ENCODE peak calls at places on chromosome 7, in five cellular contexts. J is PC-9, E is mammary epithelial cell, Y is heart left ventricle, S is SK-N-SH. D is an unnamed sample. For H3K27me3, the result is how much of the 10 kb centered on the place peaks cover.

GRCh38 chr7:132601783-132602182 is 25.5 kb upstream of the PLXNA4 start:
- DNase-seq in E (no peak), S (no peak), Y (no peak), J (no peak), D (no peak)

GRCh38 chr7:52639981-52640380 is 395.5 kb upstream of the POM121L12 start:
- DNase-seq in S (no peak), Y (no peak), E (no peak), J (no peak), D (no peak)

GRCh38 chr7:21773326-21773725 is 172.4 kb downstream of the CDCA7L start:
- DNase-seq in J (no peak), S (no peak), E (peak), Y (no peak), D (no peak)

GRCh38 chr7:111092406-111093160 is 1.7 kb downstream of the LRRN3 start:
- DNase-seq in S (no peak), J (no peak), Y (no peak), E (no peak), D (no peak)

GRCh38 chr7:81430150-81430549 is 339.7 kb downstream of the HGF start:
- DNase-seq in S (no peak), J (no peak), E (no peak), Y (no peak), D (no peak)

GRCh38 chr7:158472631-158473030 is 115.0 kb downstream of the PTPRN2 start:
- DNase-seq in E (no peak), Y (no peak), J (no peak), S (no peak), D (no peak)

GRCh38 chr7:47183896-47184629 is 397.8 kb downstream of the TNS3 start:
- DNase-seq in J (no peak), E (no peak), S (no peak), Y (no peak), D (no peak)

GRCh38 chr7:125878990-125879389 is 949.4 kb upstream of the POT1 start:
- DNase-seq in S (no peak), E (no peak), Y (no peak), J (no peak), D (no peak)

GRCh38 chr7:94300176-94300835 is 94.4 kb upstream of the COL1A2 start:
- DNase-seq in E (no peak), J (no peak), Y (no peak), S (no peak), D (no peak)

GRCh38 chr7:51620690-51621089 is 304.1 kb upstream of the COBL start:
- DNase-seq in Y (no peak), S (no peak), J (no peak), E (no peak), D (no peak)

GRCh38 chr7:43572516-43573049 is 10.3 kb upstream of the STK17A start:
- DNase-seq in Y (no peak), E (peak), S (no peak), J (peak), D (no peak)

GRCh38 chr7:159022238-159022993 is 122.3 kb downstream of the VIPR2 start:
- DNase-seq in Y (peak), S (no peak), J (no peak), E (no peak), D (no peak)

GRCh38 chr7:123498651-123499050 is 35.7 kb downstream of the IQUB start:
- DNase-seq in J (no peak), S (no peak), E (no peak), Y (no peak), D (no peak)

GRCh38 chr7:38681882-38682281 is 50.7 kb upstream of the AMPH start:
- DNase-seq in J (no peak), S (no peak), Y (no peak), E (no peak), D (no peak)

GRCh38 chr7:137933270-137934017 is 68.4 kb downstream of the CREB3L2 start:
- DNase-seq in J (no peak), Y (no peak), E (peak), S (peak), D (no peak)

GRCh38 chr7:54906963-54907362 is 111.9 kb upstream of the EGFR start:
- DNase-seq in J (no peak), Y (no peak), E (no peak), S (no peak), D (no peak)

GRCh38 chr7:114921636-114922150 is at the start of gene MDFIC:
- DNase-seq in S (peak), Y (no peak), E (no peak), J (no peak), D (no peak)

GRCh38 chr7:138138244-138138643 is 62.0 kb downstream of the AKR1D1 start:
- DNase-seq in J (no peak), Y (no peak), E (no peak), S (no peak), D (no peak)

GRCh38 chr7:108403597-108404217 is 52.5 kb downstream of the NRCAM start:
- DNase-seq in Y (no peak), S (peak), J (no peak), E (no peak), D (no peak)

GRCh38 chr7:82859106-82859850 is 303.4 kb downstream of the PCLO start:
- DNase-seq in Y (no peak), E (peak), J (no peak), S (no peak), D (no peak)

GRCh38 chr7:148738737-148739535 is 40.2 kb downstream of the CUL1 start:
- DNase-seq in Y (no peak), S (no peak), J (no peak), E (no peak), D (no peak)

GRCh38 chr7:34916267-34916666 is 121.0 kb downstream of the DPY19L1 start:
- DNase-seq in Y (no peak), S (no peak), J (no peak), E (no peak), D (no peak)

GRCh38 chr7:28855538-28856217 is 102.5 kb downstream of the TRIL start:
- DNase-seq in Y (no peak), S (no peak), J (peak), E (peak), D (no peak)

GRCh38 chr7:24229481-24230226 is 54.3 kb upstream of the NPY start:
- DNase-seq in J (no peak), S (peak), Y (no peak), E (no peak), D (no peak)

GRCh38 chr7:39709768-39710291 is 86.5 kb downstream of the RALA start:
- DNase-seq in J (no peak), Y (no peak), S (no peak), E (no peak), D (no peak)

GRCh38 chr7:23709081-23709746 is 805 bp upstream of the STK31 start:
- DNase-seq in J (no peak), S (no peak), E (peak), Y (no peak), D (no peak)

GRCh38 chr7:36015733-36016132 is 137.3 kb upstream of the EEPD1 start:
- DNase-seq in E (peak), S (no peak), J (peak), Y (no peak), D (no peak)

GRCh38 chr7:22255342-22255741 is 101.6 kb downstream of the RAPGEF5 start:
- DNase-seq in E (no peak), S (no peak), Y (no peak), J (no peak), D (no peak)

GRCh38 chr7:2805213-2806003 is 38.7 kb downstream of the GNA12 start:
- DNase-seq in J (no peak), S (no peak), E (no peak), Y (no peak), D (no peak)

GRCh38 chr7:157010588-157011332 is at the start of gene MNX1:
- DNase-seq in J (peak), Y (no peak), E (peak), S (peak), D (no peak)
- H3K27me3 ChIP-seq in J (under half), Y (half or more), E (under half), S (half or more), D (under half)

GRCh38 chr7:128353610-128354009 is 7.9 kb downstream of the PRRT4 start:
- DNase-seq in S (no peak), Y (no peak), E (no peak), J (no peak), D (no peak)
- H3K27me3 ChIP-seq in S (under half), Y (under half), E (under half), J (under half), D (under half)

GRCh38 chr7:155477469-155477868 is 19.5 kb downstream of the EN2 start:
- DNase-seq in S (no peak), E (no peak), J (no peak), Y (no peak), D (no peak)
- H3K27me3 ChIP-seq in S (half or more), E (under half), J (half or more), Y (under half), D (under half)

GRCh38 chr7:45149606-45150005 is 8.0 kb upstream of the RAMP3 start:
- DNase-seq in S (peak), E (no peak), Y (no peak), J (no peak), D (no peak)
- H3K27me3 ChIP-seq in S (under half), E (under half), Y (under half), J (half or more), D (under half)

GRCh38 chr7:69625798-69626197 is 27.5 kb downstream of the AUTS2 start:
- DNase-seq in E (no peak), J (no peak), Y (no peak), S (no peak), D (no peak)

GRCh38 chr7:69622014-69622818 is 23.9 kb downstream of the AUTS2 start:
- DNase-seq in S (peak), E (no peak), J (no peak), Y (no peak), D (no peak)

GRCh38 chr7:69622960-69623359 is 24.7 kb downstream of the AUTS2 start:
- DNase-seq in J (no peak), S (no peak), E (no peak), Y (no peak), D (no peak)

GRCh38 chr7:69624431-69624830 is 26.2 kb downstream of the AUTS2 start:
- DNase-seq in E (no peak), S (peak), Y (no peak), J (no peak), D (no peak)

DNA sequence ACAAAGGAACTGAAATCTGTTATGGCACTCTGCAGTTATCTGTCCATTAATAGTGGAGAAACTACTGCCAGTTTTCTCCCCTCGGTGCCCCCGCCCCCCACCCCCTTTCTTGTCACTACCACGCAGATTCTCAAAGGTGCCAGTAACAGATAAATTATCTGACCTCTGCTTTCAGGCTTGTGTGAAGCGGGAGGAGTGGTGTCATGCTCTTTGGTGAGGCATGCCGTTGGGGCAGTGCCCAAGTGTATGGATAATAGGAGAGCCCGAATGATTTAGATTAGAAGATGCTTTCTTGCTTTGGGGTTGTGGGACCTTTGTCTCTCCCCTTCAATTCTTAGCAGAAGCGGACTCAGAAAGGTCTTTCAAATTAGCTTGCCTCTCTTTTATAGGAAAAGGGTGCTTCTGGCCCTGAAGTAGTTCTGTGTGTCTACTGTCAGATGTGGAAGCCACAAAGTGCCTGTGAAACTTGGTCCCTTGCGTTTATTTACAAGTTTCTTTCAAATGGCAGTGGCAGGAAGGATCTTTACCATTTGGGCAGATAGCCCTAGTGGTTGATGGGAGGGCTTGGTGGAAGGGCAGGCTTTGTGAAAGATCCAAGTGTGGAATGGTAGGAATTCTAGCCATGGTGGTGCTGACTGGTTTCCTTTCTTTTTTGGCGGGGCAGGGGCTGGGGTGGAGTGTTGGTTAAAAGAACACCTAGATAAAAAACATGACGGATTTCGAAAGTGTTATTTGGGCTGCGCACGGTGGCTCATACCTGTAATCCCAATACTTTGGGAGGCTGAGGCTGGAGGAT is 26.8 kb downstream of the AUTS2 start:
- DNase-seq in Y (no peak), E (no peak), J (no peak), S (no peak), D (no peak)
- H3K27me3 ChIP-seq in Y (under half), E (under half), J (under half), S (under half), D (under half)

DNA sequence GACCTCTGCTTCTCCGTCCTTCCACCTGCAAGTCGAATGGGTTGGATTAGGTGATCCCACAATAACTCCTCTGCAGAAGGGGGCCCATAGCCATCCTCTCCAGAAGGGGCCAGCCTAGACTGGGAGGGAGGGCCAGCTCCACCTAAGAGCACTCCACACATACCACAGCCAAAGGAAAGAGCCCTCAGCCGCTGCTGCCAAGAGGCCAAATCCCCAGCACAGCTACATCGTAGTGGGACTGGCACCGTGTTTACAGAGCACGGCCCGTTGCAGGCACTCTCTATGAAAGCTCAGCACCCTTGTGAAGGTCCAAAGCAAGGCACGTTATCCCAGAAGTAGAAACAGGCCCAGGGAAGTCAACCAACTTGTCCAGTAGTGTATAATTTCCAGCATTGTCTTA is 5.4 kb downstream of the KCNH2 start:
- DNase-seq in J (no peak), S (no peak), E (no peak), Y (peak), D (no peak)
- H3K27me3 ChIP-seq in J (half or more), S (half or more), E (under half), Y (under half), D (under half)

DNA sequence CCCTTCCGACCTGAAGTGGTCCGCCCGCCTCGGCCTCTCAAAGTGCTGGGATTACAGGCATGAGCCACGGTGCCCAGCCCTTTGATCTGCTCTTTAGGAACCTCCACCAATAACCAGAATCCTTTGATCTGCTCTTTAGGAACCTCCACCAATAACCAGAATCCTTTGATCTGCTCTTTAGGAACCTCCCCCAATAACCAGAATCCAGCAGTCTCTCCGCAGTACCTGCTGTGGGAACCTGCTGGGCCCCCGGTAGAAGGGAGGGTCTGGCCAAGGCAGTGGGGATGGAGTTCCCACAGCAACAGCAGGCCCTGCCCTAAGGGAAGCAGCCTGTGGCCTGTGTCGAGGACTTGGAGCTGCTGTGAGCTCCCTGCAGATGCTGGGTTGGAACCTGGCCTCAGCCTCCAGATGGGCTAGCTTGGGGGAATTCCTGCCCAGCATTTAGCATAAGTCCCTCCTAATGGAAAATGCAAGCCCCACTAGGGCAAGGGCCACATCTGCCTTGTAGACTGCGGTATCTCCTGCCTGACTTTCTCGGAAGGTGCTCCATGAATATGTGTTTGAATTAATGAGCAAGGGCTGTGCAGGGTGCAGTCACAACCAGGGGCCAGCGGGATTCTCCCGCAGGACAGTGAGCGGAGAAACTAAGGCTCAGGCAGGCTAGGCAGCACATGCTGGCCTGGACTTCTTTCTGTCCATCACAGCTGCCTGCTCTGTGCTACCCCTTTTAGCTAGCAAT is 165.8 kb downstream of the UBE2H start:
- DNase-seq in S (no peak), E (no peak), Y (no peak), J (no peak), D (no peak)
- H3K27me3 ChIP-seq in S (under half), E (under half), Y (under half), J (under half), D (under half)

DNA sequence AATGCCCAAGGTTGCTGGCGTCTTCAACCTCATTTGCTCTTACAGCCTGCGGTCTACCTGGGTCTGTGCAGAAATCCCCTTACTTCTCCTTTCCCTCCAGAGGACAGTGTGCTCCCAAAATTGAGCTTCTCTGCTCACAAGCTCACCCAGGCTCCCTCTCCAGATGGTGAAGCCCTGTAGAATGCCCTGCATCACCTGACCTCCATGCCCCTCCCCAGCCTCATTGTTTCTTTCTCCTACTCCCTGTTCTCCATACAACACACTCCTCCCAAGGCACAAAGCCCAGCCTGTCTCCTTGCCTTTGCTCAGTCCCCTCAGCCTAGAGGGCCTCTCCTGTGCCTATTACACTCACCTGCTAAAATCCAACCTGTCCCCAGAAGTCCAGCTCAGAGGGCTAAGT is 3.5 kb downstream of the CRHR2 start:
- DNase-seq in E (no peak), S (no peak), J (no peak), Y (no peak), D (no peak)
- H3K27me3 ChIP-seq in E (under half), S (half or more), J (half or more), Y (under half), D (under half)

DNA sequence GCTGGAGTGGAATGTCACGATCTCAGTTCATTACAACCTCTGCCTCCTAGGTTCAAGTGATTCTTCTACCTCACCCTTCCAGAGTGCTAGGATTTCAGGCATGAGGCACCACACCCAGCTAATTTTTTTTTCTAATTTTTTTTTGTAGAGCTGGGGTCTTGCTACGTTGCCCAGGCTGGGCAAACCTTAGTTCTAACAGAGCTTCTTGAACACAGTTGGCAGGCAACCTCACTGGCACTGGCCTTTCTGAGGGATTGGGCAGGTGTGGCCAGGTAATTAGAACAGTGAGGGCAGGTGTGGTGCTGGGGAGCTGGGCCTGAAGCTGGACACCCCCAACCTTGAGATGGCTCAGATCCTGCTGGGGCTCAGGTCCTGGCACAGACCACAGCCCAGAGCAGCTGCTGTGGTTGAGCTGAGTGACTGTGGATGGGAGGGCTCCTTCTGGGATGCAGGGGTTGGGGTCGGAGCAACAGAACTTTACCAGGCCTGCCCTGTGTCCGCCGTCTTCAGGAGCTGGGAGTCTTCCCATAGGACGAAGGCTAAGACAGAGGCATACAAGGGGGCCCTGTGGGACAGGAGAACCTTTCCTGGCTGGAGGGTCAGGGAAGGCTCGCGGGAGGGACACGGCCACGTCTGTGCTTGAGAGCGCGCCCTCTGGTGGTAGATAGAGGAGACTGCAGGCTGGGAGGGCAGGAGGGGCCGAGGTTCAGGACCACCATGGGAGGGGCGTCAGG is 48.2 kb downstream of the COL26A1 start:
- DNase-seq in Y (no peak), E (no peak), S (peak), J (no peak), D (no peak)
- H3K27me3 ChIP-seq in Y (under half), E (under half), S (under half), J (under half), D (under half)

DNA sequence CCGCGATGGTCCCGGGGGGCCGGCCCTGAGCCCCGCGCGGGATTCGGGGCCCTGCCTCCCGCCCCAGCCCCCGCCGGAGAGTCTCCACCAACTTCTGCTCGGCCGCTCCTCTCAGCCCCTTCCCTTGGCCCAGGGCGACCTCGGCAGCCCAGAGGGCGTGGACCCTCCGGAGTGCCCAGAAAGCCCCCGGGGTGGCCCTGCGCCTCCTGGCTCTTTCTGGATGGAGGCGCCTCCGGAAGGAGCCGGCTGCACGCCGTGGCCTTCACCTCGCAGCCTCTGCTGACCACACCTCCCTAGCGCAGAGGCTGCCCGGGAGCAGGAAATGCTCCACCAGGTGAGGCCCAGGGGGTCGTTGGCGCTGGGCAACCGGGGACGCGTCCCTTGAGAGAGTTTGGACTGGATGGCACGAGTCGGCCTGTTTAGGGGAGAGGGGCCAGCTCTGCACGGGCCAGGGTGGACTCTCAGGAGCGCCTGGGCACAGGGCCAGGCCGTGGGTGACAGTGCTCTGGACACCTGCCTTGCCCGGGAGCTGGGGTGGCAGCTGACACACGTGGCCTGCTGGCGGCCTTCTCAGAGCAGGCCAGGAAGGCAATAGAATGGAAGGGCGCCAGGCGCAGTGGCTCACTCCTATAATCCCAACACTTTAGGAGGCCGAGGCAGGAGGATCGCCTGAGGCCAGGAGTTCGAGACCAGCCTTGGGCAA is 594 bp downstream of the ZNF853 start:
- DNase-seq in S (peak), E (no peak), J (peak), Y (no peak), D (no peak)
- H3K27me3 ChIP-seq in S (under half), E (under half), J (under half), Y (under half), D (under half)